ENCODE peak calls at places on chromosomes 5 and 9, in six cellular contexts. F, L, A, K, B and E are unnamed samples.

GRCh38 chr5:43227655-43228054 is 35.6 kb downstream of the NIM1K start:
- DNase-seq in L (peak; percentile 41), B (no peak), K (peak; percentile 46), A (no peak), F (no peak), E (no peak)

GRCh38 chr9:15349892-15350761 is 43.1 kb upstream of the TTC39B start:
- DNase-seq in F (no peak), A (no peak), K (peak; percentile 88), B (no peak), L (no peak), E (no peak)

GRCh38 chr5:172129174-172129764 is 58.8 kb downstream of the STK10 start:
- DNase-seq in A (no peak), F (no peak), K (no peak), L (no peak), B (no peak), E (no peak)

GRCh38 chr9:122695696-122696095 is 20.8 kb downstream of the OR1L3 start:
- DNase-seq in F (no peak), B (no peak), K (no peak), L (no peak), A (no peak), E (no peak)

GRCh38 chr5:125746936-125747335 is 676.3 kb upstream of the GRAMD2B start:
- DNase-seq in B (no peak), F (no peak), A (no peak), K (no peak), L (no peak), E (no peak)

GRCh38 chr5:116371935-116372334 is 202.7 kb downstream of the SEMA6A start:
- DNase-seq in L (no peak), B (no peak), K (peak; percentile 30), F (no peak), A (no peak), E (no peak)

GRCh38 chr5:119330367-119331183 is 25.2 kb upstream of the TNFAIP8 start:
- DNase-seq in L (peak; percentile 78), K (no peak), A (no peak), F (no peak), B (no peak), E (no peak)

GRCh38 chr5:54959673-54960418 is 25.5 kb downstream of the ESM1 start:
- DNase-seq in L (peak; percentile 24), B (no peak), K (peak; percentile 5), F (no peak), A (peak; percentile 76), E (no peak)

GRCh38 chr9:35563791-35564197 is 41.3 kb upstream of the TESK1 start:
- DNase-seq in A (peak; percentile 67), K (peak; percentile 63), L (peak; percentile 23), B (no peak), F (no peak), E (no peak)

GRCh38 chr5:16936150-16937022 is at the start of gene MYO10:
- DNase-seq in L (peak; percentile 90), B (no peak), A (peak; percentile 94), K (no peak), F (peak; percentile 35), E (peak; percentile 37)
- TF ChIP-seq TAF1 in L (no peak), B (no peak), A (peak; percentile 67), K (no peak), F (no peak), E (no peak)

DNA sequence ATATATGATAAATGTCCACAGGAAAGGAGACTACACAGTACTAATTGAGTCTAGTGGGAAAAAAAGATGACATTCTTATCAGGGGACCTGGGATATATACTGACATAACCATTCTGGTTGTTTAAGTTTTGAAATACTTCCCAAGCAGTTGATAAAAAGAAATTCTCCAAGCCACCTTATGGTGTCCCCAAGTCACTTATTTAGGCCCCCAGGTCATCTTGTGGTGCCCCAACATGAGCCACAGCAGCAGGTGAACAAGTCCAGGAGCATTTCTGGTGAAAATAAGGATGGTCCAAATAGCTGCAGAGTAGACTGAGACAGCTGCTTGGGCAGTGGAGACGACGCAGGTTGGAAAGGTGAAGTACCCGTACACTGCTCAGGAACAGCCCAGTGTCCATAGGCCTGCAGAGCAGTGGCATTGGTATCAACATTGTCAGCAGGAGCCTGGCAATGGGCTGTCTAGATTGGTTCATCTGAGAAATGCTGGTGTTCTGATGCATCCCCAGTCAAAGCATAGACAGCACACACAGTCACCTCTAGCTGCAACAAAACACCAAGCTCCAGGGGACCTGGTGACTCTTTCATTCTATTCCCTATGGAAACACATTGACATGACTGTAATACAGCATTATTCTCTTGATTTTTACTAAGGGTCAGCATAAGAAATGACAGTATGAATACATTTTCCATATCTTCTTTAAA is 430.6 kb downstream of the NR2F1-AS1 start:
- DNase-seq in B (no peak), A (no peak), F (no peak), L (no peak), K (no peak), E (no peak)
- TF ChIP-seq POLR2A in B (no peak), A (no peak), F (no peak), L (no peak), K (no peak), E (no peak)

GRCh38 chr9:133734600-133735414 is 3.3 kb downstream of the SARDH start:
- DNase-seq in K (no peak), B (no peak), L (peak; percentile 11), F (no peak), A (no peak), E (no peak)
- TF ChIP-seq TAF1 in K (no peak), B (no peak), L (no peak), F (no peak), A (no peak), E (no peak)

DNA sequence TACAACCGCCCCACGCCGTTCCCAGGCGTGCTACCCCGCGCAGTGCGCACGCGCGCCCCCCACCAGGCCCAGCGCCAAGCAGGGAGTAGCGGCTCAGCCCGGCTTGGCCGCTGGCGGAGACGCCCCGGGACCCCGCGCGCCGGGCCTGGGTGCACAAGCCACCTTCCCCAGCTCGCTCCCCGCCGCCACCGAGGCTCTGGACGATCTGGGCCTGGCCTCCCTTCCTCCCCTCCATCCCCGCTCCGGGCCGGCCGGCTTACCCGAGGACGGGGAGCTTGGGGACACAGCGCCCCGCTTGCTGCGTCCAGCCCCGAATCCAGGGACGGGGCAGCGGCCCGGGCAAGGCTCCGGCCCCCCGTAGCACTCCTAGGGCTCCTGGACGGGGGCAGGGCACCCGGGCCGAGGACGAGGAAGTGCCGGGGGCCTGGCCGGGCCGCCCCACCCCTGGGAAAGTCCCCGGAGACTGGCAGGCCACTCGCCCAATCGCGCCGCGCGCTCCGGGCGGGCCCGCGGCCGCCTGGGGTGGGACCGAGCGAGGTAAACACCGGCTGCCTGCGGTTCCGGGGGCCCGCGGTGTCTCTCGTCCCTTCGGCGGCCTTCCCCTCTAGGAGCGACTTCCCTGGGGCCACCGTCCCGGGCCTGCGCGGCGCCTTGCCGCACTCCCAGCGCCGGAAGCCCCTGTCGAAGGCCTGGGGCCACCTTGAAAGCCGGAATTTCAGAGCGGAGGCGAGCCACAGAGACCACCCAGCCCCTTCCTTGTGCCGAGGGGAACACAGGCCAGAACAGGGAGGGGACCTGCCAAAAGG is at the start of gene TNIP1:
- DNase-seq in L (peak; percentile 99), B (no peak), F (peak; percentile 93), A (peak; percentile 92), K (peak; percentile 81), E (peak; percentile 93)
- TF ChIP-seq POLR2A in L (peak; percentile 82), B (peak; percentile 89), F (no peak), A (peak; percentile 31), K (peak; percentile 68), E (peak; percentile 31)

GRCh38 chr9:136237486-136238341 is 7.9 kb downstream of the QSOX2 start:
- DNase-seq in K (no peak), A (no peak), B (no peak), L (peak; percentile 53), F (no peak), E (no peak)

GRCh38 chr9:136238342-136238732 is 7.3 kb downstream of the QSOX2 start:
- DNase-seq in B (no peak), F (no peak), K (no peak), A (no peak), L (no peak), E (no peak)

GRCh38 chr9:136240941-136241340 is 4.7 kb downstream of the QSOX2 start:
- DNase-seq in K (no peak), L (no peak), F (no peak), B (no peak), A (no peak), E (no peak)

GRCh38 chr9:136239963-136240330 is 5.7 kb downstream of the QSOX2 start:
- DNase-seq in B (peak; percentile 23), L (no peak), A (no peak), F (no peak), K (no peak), E (no peak)

GRCh38 chr9:136239135-136239962 is 6.3 kb downstream of the QSOX2 start:
- DNase-seq in A (no peak), K (no peak), L (no peak), B (no peak), F (no peak), E (no peak)
- TF ChIP-seq TAF1 in A (no peak), K (no peak), L (no peak), B (no peak), F (no peak), E (no peak)